ENCODE peak calls at places on chromosomes 16 and 17, in four cellular contexts. X is lower lobe of right lung, Y is GM12878, T is colonic mucosa. M is an unnamed sample.

GRCh38 chr17:33925650-33926049 is 329.4 kb upstream of the CCL2 start:
- DNase-seq in X (no peak), Y (no peak), T (no peak), M (no peak)

GRCh38 chr17:47212458-47212857 is 3.3 kb downstream of the MYL4 start:
- DNase-seq in X (no peak), Y (no peak), T (no peak), M (no peak)

GRCh38 chr17:80585880-80586279 is 41.2 kb downstream of the RPTOR start:
- DNase-seq in X (no peak), Y (no peak), T (no peak), M (no peak)

GRCh38 chr17:73371285-73371684 is 59.5 kb upstream of the CDC42EP4 start:
- DNase-seq in X (no peak), Y (no peak), T (no peak), M (no peak)

GRCh38 chr17:28572294-28573099 is 1.2 kb upstream of the PIGS start:
- DNase-seq in X (no peak), Y (no peak), T (peak), M (peak)

GRCh38 chr17:14157822-14158221 is 78.8 kb downstream of the CDRT15 start:
- DNase-seq in X (no peak), Y (no peak), T (no peak), M (no peak)

GRCh38 chr16:66581246-66581952 is 2.1 kb downstream of the CMTM2 start:
- DNase-seq in X (no peak), Y (no peak), T (no peak), M (no peak)

GRCh38 chr16:77963185-77964044 is 58.9 kb upstream of the CLEC3A start:
- DNase-seq in X (no peak), Y (peak), T (no peak), M (no peak)

GRCh38 chr16:86676216-86676800 is 98.0 kb downstream of the FOXL1 start:
- DNase-seq in X (no peak), Y (no peak), T (no peak), M (no peak)

GRCh38 chr16:72112452-72112792 is 18.8 kb downstream of the DHX38 start:
- DNase-seq in X (no peak), Y (no peak), T (no peak), M (peak)

GRCh38 chr17:63998721-63999679 is 849 bp downstream of the PRR29 start:
- DNase-seq in X (peak), Y (no peak), T (no peak), M (no peak)

GRCh38 chr16:24085665-24086064 is 170.5 kb upstream of the CACNG3 start:
- DNase-seq in X (no peak), Y (no peak), T (no peak), M (no peak)

GRCh38 chr17:246226-246625 is 64.8 kb upstream of the DOC2B start:
- DNase-seq in X (peak), Y (no peak), T (peak), M (peak)

GRCh38 chr17:67359960-67360817 is 6.2 kb downstream of the PSMD12 start:
- DNase-seq in X (no peak), Y (no peak), T (no peak), M (no peak)

GRCh38 chr16:62638964-62639861 is 603.0 kb upstream of the CDH8 start:
- DNase-seq in X (no peak), Y (peak), T (no peak), M (no peak)

GRCh38 chr16:76941091-76941490 is 249.9 kb upstream of the MON1B start:
- DNase-seq in X (no peak), Y (no peak), T (no peak), M (no peak)

GRCh38 chr16:31486036-31486435 is 3.1 kb downstream of the SLC5A2 start:
- DNase-seq in X (no peak), Y (no peak), T (no peak), M (no peak)

GRCh38 chr17:64423881-64424280 is 25.0 kb upstream of the MILR1 start:
- DNase-seq in X (no peak), Y (no peak), T (no peak), M (no peak)

GRCh38 chr16:81602377-81602776 is 157.8 kb downstream of the CMIP start:
- DNase-seq in X (no peak), Y (no peak), T (no peak), M (no peak)

GRCh38 chr16:21568502-21569189 is 30.7 kb upstream of the METTL9 start:
- DNase-seq in X (no peak), Y (no peak), T (no peak), M (no peak)

GRCh38 chr16:30551781-30552180 is 6.4 kb downstream of the ZNF764 start:
- DNase-seq in X (peak), Y (no peak), T (no peak), M (no peak)

GRCh38 chr16:25108054-25108453 is 3.5 kb upstream of the LCMT1 start:
- DNase-seq in X (no peak), Y (no peak), T (no peak), M (no peak)

GRCh38 chr17:57881783-57882291 is 32.0 kb upstream of the MRPS23 start:
- DNase-seq in X (no peak), Y (no peak), T (no peak), M (no peak)

GRCh38 chr17:68057531-68057952 is 22.0 kb downstream of the KPNA2 start:
- DNase-seq in X (no peak), Y (no peak), T (peak), M (peak)

GRCh38 chr16:66580605-66581209 is 1.4 kb downstream of the CMTM2 start:
- DNase-seq in X (no peak), Y (no peak), T (no peak), M (no peak)

GRCh38 chr17:54903375-54903774 is 2.7 kb downstream of the TOM1L1 start:
- DNase-seq in X (peak), Y (no peak), T (no peak), M (peak)

GRCh38 chr17:41507315-41507880 is 2.0 kb upstream of the KRT13 start:
- DNase-seq in X (no peak), Y (no peak), T (no peak), M (no peak)

GRCh38 chr16:89122322-89122831 is 28.7 kb downstream of the ACSF3 start:
- DNase-seq in X (peak), Y (no peak), T (peak), M (no peak)

GRCh38 chr16:9176547-9177418 is 85.3 kb downstream of the HAPSTR1 start:
- DNase-seq in X (no peak), Y (no peak), T (no peak), M (no peak)

GRCh38 chr17:67466251-67466650 is 89.2 kb downstream of the PITPNC1 start:
- DNase-seq in X (no peak), Y (no peak), T (no peak), M (no peak)

GRCh38 chr16:16075463-16076399 is 126.3 kb downstream of the ABCC1 start:
- DNase-seq in X (peak), Y (no peak), T (peak), M (peak)

GRCh38 chr16:81483064-81483969 is 38.7 kb downstream of the CMIP start:
- DNase-seq in X (no peak), Y (no peak), T (no peak), M (no peak)

DNA sequence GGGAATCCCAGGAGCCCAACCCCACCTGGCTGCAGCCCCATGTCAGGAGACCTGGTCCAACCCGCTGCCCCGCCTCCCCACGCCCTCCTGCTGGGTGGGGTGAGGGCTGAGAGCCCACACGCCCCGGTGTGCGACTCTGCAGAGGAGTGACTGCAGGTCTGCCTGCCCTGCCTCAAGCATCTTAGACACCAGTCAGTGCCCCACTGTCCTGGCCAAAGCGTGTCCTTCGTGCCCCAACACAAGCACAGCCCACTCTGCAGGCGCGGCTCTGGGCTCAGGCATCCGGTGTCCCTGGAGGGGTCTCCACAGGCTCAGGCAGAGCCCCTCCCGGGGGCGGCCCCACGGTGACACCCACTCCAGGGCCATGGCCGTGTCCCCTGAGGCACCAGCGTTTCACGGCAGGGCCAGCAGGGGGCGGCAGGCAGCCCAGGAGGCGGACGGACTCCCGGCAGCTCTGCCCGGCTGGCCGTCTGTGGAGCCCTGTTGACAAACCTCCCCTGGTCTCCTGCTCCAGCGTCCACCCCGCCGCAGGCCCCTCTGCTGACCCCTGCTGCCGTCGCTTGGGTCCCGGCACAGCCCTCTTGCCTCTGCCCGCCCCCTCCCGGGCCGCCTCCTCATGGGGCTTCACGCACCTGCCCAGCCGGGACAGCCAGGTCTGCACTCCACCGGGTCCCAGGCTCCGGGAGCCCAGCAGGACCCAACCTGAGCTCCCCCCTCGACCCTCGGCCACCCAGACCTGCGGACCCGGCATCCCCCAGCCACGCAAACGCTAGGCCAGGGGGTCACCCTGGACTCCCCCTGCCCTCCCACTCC is 8.6 kb upstream of the UBE2I start:
- DNase-seq in X (peak), Y (no peak), T (peak), M (peak)
- H3K4me3 ChIP-seq in X (peak), Y (no peak), T (no peak), M (no peak)

DNA sequence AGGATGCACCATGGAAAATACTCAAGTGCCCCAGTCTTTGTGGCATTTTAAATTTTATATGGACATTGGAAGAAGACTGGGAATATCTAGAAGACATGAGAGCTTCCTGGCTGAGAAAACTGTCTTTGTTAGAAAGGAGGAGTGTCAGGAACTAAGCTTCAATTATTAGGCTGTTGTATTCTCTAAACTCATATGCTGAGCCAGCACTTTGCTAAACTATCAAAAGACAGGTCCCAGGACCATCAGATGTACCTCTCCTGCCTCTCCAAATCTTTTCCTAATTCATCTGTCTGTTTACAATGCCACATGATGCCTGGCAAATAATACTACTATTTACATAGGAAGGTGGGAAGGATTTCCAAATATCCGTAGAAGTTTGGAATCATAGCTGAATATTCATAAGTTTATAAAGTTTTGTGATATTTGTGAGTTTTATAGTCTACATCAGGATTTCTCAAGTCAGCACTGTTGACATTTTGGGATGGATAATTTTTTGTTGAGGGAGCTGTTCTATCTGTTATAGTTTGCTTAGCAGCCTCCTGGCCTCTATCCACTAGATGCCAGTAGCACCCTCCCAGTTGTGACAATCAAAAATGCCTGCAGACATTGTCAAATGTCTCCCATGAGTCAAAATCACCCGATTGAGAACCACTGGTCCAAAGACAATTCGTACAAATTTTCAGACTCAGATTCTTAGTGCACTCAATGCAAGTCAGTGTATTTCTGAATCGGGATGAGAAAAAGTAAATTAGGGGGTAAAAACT is 61.2 kb upstream of the NETO2 start:
- DNase-seq in X (no peak), Y (no peak), T (no peak), M (no peak)
- TF ChIP-seq CTCF in X (no peak), Y (no peak), T (no peak), M (no peak)

GRCh38 chr17:3479988-3480387 is 4.2 kb downstream of the ASPA start:
- DNase-seq in X (no peak), Y (no peak), T (no peak), M (no peak)
- H3K4me3 ChIP-seq in X (no peak), Y (no peak), T (no peak), M (no peak)

GRCh38 chr16:4003166-4003565 is 113.1 kb downstream of the ADCY9 start:
- DNase-seq in X (peak), Y (no peak), T (no peak), M (no peak)

GRCh38 chr16:3999479-3999868 is 116.8 kb downstream of the ADCY9 start:
- DNase-seq in X (peak), Y (no peak), T (no peak), M (no peak)

GRCh38 chr16:3999890-4000325 is 116.3 kb downstream of the ADCY9 start:
- DNase-seq in X (no peak), Y (no peak), T (no peak), M (no peak)

GRCh38 chr16:3997231-3997841 is 116.8 kb upstream of the CREBBP start:
- DNase-seq in X (peak), Y (no peak), T (no peak), M (no peak)

GRCh38 chr16:3998793-3999478 is 117.3 kb downstream of the ADCY9 start:
- DNase-seq in X (peak), Y (no peak), T (no peak), M (no peak)
- TF ChIP-seq CTCF in X (no peak), Y (no peak), T (no peak), M (no peak)

GRCh38 chr17:32490101-32490482 is 3.3 kb downstream of the CDK5R1 start:
- DNase-seq in X (no peak), Y (no peak), T (no peak), M (no peak)
- H3K4me3 ChIP-seq in X (no peak), Y (peak), T (no peak), M (no peak)

DNA sequence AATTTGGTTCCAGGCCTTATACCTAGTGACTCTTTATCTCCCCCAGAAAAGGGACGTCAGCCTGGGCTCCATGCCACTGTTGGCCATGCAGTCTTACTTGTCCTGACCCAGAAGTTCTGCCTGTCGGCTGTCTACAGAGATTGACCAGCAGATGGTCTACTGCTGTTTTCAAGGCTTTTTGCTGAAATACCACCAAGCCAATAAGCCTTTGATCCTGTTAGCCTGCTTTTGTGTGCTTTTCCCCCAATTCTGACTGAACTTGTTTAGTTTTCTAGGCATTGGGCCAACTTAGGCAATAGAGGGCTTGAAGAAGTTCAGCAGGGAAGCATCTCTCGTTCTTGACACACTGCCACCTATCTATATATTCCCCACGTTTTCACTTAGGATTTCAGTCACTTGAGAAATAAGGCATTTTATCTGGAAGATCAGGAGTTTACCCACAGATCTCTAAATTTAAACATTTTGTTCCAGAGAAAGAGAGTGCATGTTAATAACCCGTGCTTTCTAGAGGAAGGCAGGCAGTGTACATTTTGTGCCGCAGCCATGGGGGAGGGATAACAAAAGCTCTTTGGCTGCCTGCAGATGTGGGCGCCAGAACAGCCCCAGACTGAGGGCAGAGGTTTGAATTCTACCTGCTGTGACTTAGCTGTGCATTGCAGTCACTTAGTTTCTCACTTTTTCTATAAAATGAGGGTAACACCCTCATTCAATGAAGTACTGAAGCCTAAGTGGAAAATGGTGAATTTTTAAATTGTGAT is 12.3 kb upstream of the CARMIL2 start:
- DNase-seq in X (no peak), Y (no peak), T (no peak), M (no peak)
- TF ChIP-seq CTCF in X (no peak), Y (no peak), T (no peak), M (no peak)

GRCh38 chr17:40123811-40124114 is 2.0 kb downstream of the MSL1 start:
- DNase-seq in X (no peak), Y (no peak), T (no peak), M (no peak)

GRCh38 chr17:40134184-40134583 is 6.2 kb upstream of the CASC3 start:
- DNase-seq in X (no peak), Y (no peak), T (peak), M (no peak)

GRCh38 chr17:40130352-40131042 is 8.7 kb downstream of the MSL1 start:
- DNase-seq in X (peak), Y (no peak), T (no peak), M (no peak)

GRCh38 chr17:40124279-40125141 is 2.7 kb downstream of the MSL1 start:
- DNase-seq in X (no peak), Y (no peak), T (peak), M (no peak)

DNA sequence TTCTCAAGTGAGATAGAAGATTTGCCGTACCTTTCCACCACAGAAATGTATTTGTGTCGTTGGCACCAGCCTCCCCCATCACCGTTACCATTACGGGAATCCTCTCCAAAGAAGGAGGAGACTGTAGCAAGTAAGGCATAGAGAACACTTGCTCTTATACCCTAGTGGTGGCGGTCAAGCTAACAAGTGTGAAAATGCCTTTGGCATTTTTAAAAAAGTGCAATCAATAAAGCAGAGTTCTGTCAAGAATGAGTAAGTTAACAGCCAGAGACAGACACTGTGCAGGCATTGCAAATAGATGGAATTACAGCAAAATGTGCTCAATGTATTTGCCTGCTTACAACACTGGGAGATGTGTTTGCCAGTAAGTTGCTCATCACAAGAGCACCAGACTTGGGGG is 7.7 kb downstream of the MSL1 start:
- DNase-seq in X (no peak), Y (no peak), T (no peak), M (no peak)
- H3K4me3 ChIP-seq in X (no peak), Y (no peak), T (no peak), M (no peak)

M was measured in body of pancreas.